ENCODE peak calls at places on chromosome 10, in five cellular contexts. I is right cardiac atrium, P is GM20000, L is stromal cell of bone marrow, J is NCI-H1436. M is an unnamed sample.

GRCh38 chr10:49598164-49598856 is 11.8 kb upstream of the SLC18A3 start:
- DNase-seq in P (no peak), I (no peak), J (no peak), L (no peak), M (peak)

GRCh38 chr10:43299579-43299978 is 32.7 kb upstream of the RASGEF1A start:
- DNase-seq in I (no peak), J (no peak), P (no peak), L (no peak), M (no peak)

GRCh38 chr10:119602241-119603095 is 5.7 kb upstream of the TIAL1 start:
- DNase-seq in P (peak), J (peak), I (no peak), L (no peak), M (no peak)

GRCh38 chr10:98848361-98848760 is 387.3 kb downstream of the HPSE2 start:
- DNase-seq in L (no peak), P (no peak), I (no peak), J (no peak), M (no peak)

GRCh38 chr10:30002438-30003266 is 56.7 kb downstream of the JCAD start:
- DNase-seq in P (peak), I (peak), J (peak), L (peak), M (peak)

GRCh38 chr10:73398024-73398423 is 15.8 kb downstream of the ANXA7 start:
- DNase-seq in L (no peak), I (no peak), J (no peak), P (no peak), M (no peak)

GRCh38 chr10:75291800-75292199 is 56.0 kb upstream of the COMTD1 start:
- DNase-seq in L (no peak), I (no peak), J (no peak), P (no peak), M (no peak)

GRCh38 chr10:34648919-34649318 is 166.2 kb downstream of the PARD3 start:
- DNase-seq in L (no peak), P (no peak), J (no peak), I (no peak), M (no peak)

GRCh38 chr10:60282771-60283353 is 106.8 kb downstream of the ANK3 start:
- DNase-seq in P (no peak), J (no peak), L (no peak), I (no peak), M (no peak)

GRCh38 chr10:100894033-100894432 is 18.7 kb upstream of the SLF2 start:
- DNase-seq in J (no peak), P (no peak), L (no peak), I (no peak), M (no peak)

GRCh38 chr10:31102421-31102820 is 70.8 kb upstream of the ZNF438 start:
- DNase-seq in I (no peak), J (no peak), P (no peak), L (no peak), M (no peak)

GRCh38 chr10:44233561-44234470 is 151.1 kb downstream of the CXCL12 start:
- DNase-seq in I (peak), P (no peak), L (no peak), J (no peak), M (no peak)

GRCh38 chr10:78691301-78692030 is 377.3 kb upstream of the ZMIZ1 start:
- DNase-seq in L (no peak), I (no peak), P (no peak), J (no peak), M (no peak)

GRCh38 chr10:76035728-76036409 is 604.4 kb downstream of the LRMDA start:
- DNase-seq in L (no peak), J (no peak), P (no peak), I (no peak), M (no peak)

GRCh38 chr10:6204341-6205191 is 1.8 kb downstream of the PFKFB3 start:
- DNase-seq in I (peak), P (peak), J (no peak), L (peak), M (peak)